ENCODE peak calls at places on chromosome 9, in five cellular contexts. F is endothelial cell, L is PC-9, A is epithelial cell of esophagus, G is AG20443. Q is an unnamed sample.

GRCh38 chr9:106648799-106649198 is 214.2 kb upstream of the ZNF462 start:
- DNase-seq in A (peak), G (peak), L (no peak), F (no peak), Q (peak)

GRCh38 chr9:113219186-113219936 is 1.7 kb downstream of the FKBP15 start:
- DNase-seq in L (no peak), G (no peak), F (no peak), A (no peak), Q (no peak)

GRCh38 chr9:124297553-124297905 is 39.8 kb downstream of the NEK6 start:
- DNase-seq in A (peak), L (peak), F (no peak), G (peak), Q (peak)

GRCh38 chr9:127176631-127177030 is 54.2 kb upstream of the ANGPTL2 start:
- DNase-seq in L (no peak), G (no peak), A (no peak), F (no peak), Q (no peak)

GRCh38 chr9:27870404-27870803 is 297.1 kb upstream of the C9orf72 start:
- DNase-seq in L (no peak), F (no peak), G (no peak), A (peak), Q (no peak)

GRCh38 chr9:20562051-20562450 is 60.2 kb downstream of the MLLT3 start:
- DNase-seq in A (peak), F (no peak), G (no peak), L (no peak), Q (no peak)

GRCh38 chr9:103471241-103471640 is 476.1 kb downstream of the CYLC2 start:
- DNase-seq in G (no peak), L (no peak), A (peak), F (no peak), Q (no peak)

GRCh38 chr9:113641100-113641885 is 177.8 kb downstream of the RGS3 start:
- DNase-seq in G (no peak), F (no peak), A (no peak), L (no peak), Q (no peak)

Q was measured in RWPE1.